ENCODE peak calls at places on chromosome 9, in four cellular contexts. N, K, T and C are unnamed samples.

GRCh38 chr9:96398582-96399334 is 15.2 kb upstream of the SLC35D2 start:
- DNase-seq in N (no peak), K (no peak), T (no peak), C (no peak)

GRCh38 chr9:36623280-36623679 is 50.6 kb downstream of the MELK start:
- DNase-seq in N (peak; percentile 58), K (no peak), T (no peak), C (peak; percentile 68)

GRCh38 chr9:117521293-117521692 is 106.4 kb upstream of the ASTN2 start:
- DNase-seq in N (no peak), K (no peak), T (no peak), C (no peak)

GRCh38 chr9:37429441-37430285 is 7.2 kb downstream of the GRHPR start:
- DNase-seq in N (no peak), K (no peak), T (no peak), C (no peak)

GRCh38 chr9:109755040-109755439 is 25.0 kb upstream of the PALM2AKAP2 start:
- DNase-seq in N (no peak), K (no peak), T (no peak), C (no peak)

GRCh38 chr9:36991516-36992134 is 42.4 kb downstream of the PAX5 start:
- DNase-seq in N (no peak), K (no peak), T (no peak), C (peak; percentile 31)

GRCh38 chr9:114733814-114734213 is 51.8 kb upstream of the TEX48 start:
- DNase-seq in N (peak; percentile 71), K (no peak), T (no peak), C (peak; percentile 58)

GRCh38 chr9:93224591-93224990 is 40.7 kb downstream of the WNK2 start:
- DNase-seq in N (no peak), K (peak; percentile 37), T (peak; percentile 68), C (no peak)

GRCh38 chr9:77876091-77876490 is 155.5 kb downstream of the GNAQ start:
- DNase-seq in N (peak; percentile 32), K (no peak), T (no peak), C (peak; percentile 28)

GRCh38 chr9:74431467-74431866 is 65.7 kb upstream of the RORB start:
- DNase-seq in N (no peak), K (no peak), T (no peak), C (no peak)

GRCh38 chr9:84940294-84940693 is 270.8 kb downstream of the NTRK2 start:
- DNase-seq in N (peak; percentile 75), K (no peak), T (no peak), C (peak; percentile 16)

GRCh38 chr9:114302727-114303126 is 20.2 kb upstream of the ORM1 start:
- DNase-seq in N (no peak), K (no peak), T (no peak), C (no peak)

GRCh38 chr9:86732514-86732913 is 214.8 kb downstream of the GAS1 start:
- DNase-seq in N (peak; percentile 94), K (no peak), T (peak; percentile 36), C (peak; percentile 100)

GRCh38 chr9:91777437-91777836 is 172.6 kb downstream of the ROR2 start:
- DNase-seq in N (peak; percentile 86), K (no peak), T (no peak), C (peak; percentile 88)

GRCh38 chr9:121651295-121652036 is at the start of gene DAB2IP:
- DNase-seq in N (peak; percentile 69), K (peak; percentile 33), T (peak; percentile 66), C (no peak)

GRCh38 chr9:95078934-95079333 is 238.6 kb downstream of the FANCC start:
- DNase-seq in N (no peak), K (no peak), T (no peak), C (no peak)

GRCh38 chr9:92141144-92142129 is 26.2 kb upstream of the SPTLC1 start:
- DNase-seq in N (peak; percentile 76), K (no peak), T (no peak), C (peak; percentile 25)

GRCh38 chr9:14345586-14346237 is 31.8 kb upstream of the NFIB start:
- DNase-seq in N (no peak), K (no peak), T (no peak), C (no peak)

GRCh38 chr9:133108794-133109641 is 12.0 kb downstream of the RALGDS start:
- DNase-seq in N (no peak), K (no peak), T (no peak), C (no peak)

GRCh38 chr9:116860509-116861120 is 173.5 kb downstream of the TRIM32 start:
- DNase-seq in N (peak; percentile 79), K (peak; percentile 46), T (peak; percentile 69), C (peak; percentile 69)

GRCh38 chr9:97923529-97924108 is 1.3 kb upstream of the TRMO start:
- DNase-seq in N (peak; percentile 91), K (peak; percentile 78), T (peak; percentile 87), C (peak; percentile 79)

GRCh38 chr9:36999728-37000333 is 34.2 kb downstream of the PAX5 start:
- DNase-seq in N (no peak), K (no peak), T (no peak), C (no peak)

GRCh38 chr9:36762958-36763357 is 190.3 kb downstream of the MELK start:
- DNase-seq in N (no peak), K (no peak), T (no peak), C (no peak)

GRCh38 chr9:137021979-137022619 is 5.9 kb downstream of the ABCA2 start:
- DNase-seq in N (peak; percentile 85), K (no peak), T (peak; percentile 50), C (peak; percentile 86)

GRCh38 chr9:7979591-7979990 is 180.0 kb upstream of the DMAC1 start:
- DNase-seq in N (no peak), K (no peak), T (no peak), C (no peak)

GRCh38 chr9:133992780-133993634 is 883 bp upstream of the VAV2 start:
- DNase-seq in N (peak; percentile 95), K (peak; percentile 84), T (peak; percentile 87), C (peak; percentile 94)

GRCh38 chr9:93958875-93959682 is 3.9 kb upstream of the BARX1 start:
- DNase-seq in N (peak; percentile 63), K (no peak), T (no peak), C (peak; percentile 32)

GRCh38 chr9:89986190-89986589 is 381.4 kb downstream of the GADD45G start:
- DNase-seq in N (no peak), K (no peak), T (no peak), C (peak; percentile 27)

GRCh38 chr9:94464790-94465189 is 90.1 kb upstream of the PCAT7 start:
- DNase-seq in N (no peak), K (no peak), T (no peak), C (no peak)

GRCh38 chr9:101235105-101235866 is 149.5 kb downstream of the BAAT start:
- DNase-seq in N (peak; percentile 33), K (no peak), T (no peak), C (peak; percentile 19)

GRCh38 chr9:76574171-76574767 is 115.3 kb downstream of the GCNT1 start:
- DNase-seq in N (no peak), K (no peak), T (peak; percentile 34), C (peak; percentile 49)

GRCh38 chr9:93085676-93086075 is 10.3 kb upstream of the CARD19 start:
- DNase-seq in N (no peak), K (no peak), T (no peak), C (no peak)

DNA sequence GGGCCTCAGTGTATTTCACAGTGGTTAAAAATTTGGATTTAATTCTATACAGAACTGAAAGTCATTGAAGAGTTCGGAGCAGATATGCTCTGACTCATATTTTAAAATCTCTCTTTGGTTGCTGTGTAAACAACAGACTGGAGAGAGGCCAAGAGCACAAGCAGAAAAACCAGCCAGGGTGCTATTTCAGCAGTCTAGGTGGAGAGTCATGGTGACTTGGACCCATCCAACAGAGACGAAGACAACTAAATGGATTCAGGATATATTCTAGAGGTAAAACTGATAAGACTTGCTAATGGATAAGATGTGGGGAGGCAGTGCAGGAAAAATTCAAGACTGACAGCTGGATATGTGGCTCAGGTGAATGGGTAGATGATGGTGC is 168.9 kb downstream of the MAPKAP1 start:
- DNase-seq in N (peak; percentile 96), K (peak; percentile 79), T (peak; percentile 77), C (peak; percentile 94)
- H3K4me3 ChIP-seq in N (peak overlapping the region; percentile 42), K (no peak overlapping the region), T (no peak overlapping the region), C (no peak overlapping the region)

DNA sequence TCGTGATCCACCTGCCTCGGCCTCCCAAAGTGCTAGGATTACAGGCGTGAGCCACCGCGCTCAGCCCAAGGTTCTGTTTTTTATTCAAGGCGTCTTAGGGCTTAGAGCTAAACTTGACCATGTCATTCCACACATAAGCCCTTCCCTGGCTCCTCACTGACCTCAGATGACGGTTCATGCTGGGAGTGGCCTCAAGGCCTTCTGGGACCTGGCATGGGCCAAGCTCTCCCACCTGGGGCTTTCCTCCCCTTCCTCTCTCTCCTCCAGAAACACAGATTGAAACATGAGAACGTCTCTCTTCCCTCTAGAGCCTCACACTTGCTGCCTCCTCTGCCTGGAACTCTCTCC is 155.5 kb upstream of the IER5L start:
- DNase-seq in N (no peak), K (no peak), T (peak; percentile 65), C (peak; percentile 41)
- H3K4me3 ChIP-seq in N (no peak overlapping the region), K (no peak overlapping the region), T (no peak overlapping the region), C (no peak overlapping the region)

GRCh38 chr9:128205296-128205944 is 2.2 kb downstream of the DNM1 start:
- DNase-seq in N (no peak), K (no peak), T (no peak), C (no peak)
- H3K4me3 ChIP-seq in N (peak overlapping the region; percentile 75), K (no peak overlapping the region), T (no peak overlapping the region), C (no peak overlapping the region)

GRCh38 chr9:4955836-4956235 is 29.2 kb upstream of the JAK2 start:
- DNase-seq in N (peak; percentile 37), K (no peak), T (no peak), C (peak; percentile 31)
- H3K4me3 ChIP-seq in N (no peak overlapping the region), K (no peak overlapping the region), T (no peak overlapping the region), C (no peak overlapping the region)

GRCh38 chr9:123478160-123478559 is 122.2 kb downstream of the CRB2 start:
- DNase-seq in N (no peak), K (no peak), T (no peak), C (no peak)
- H3K4me3 ChIP-seq in N (no peak overlapping the region), K (no peak overlapping the region), T (no peak overlapping the region), C (no peak overlapping the region)

GRCh38 chr9:131405858-131406566 is 12.1 kb downstream of the PRRC2B start:
- DNase-seq in N (no peak), K (no peak), T (no peak), C (no peak)
- H3K4me3 ChIP-seq in N (peak overlapping the region; percentile 58), K (no peak overlapping the region), T (no peak overlapping the region), C (no peak overlapping the region)